ENCODE peak calls at places on chromosomes 13 and 19, in ten cellular contexts. One of them, this sample, is unnamed.

GRCh38 chr19:34678421-34678820 is 943 bp downstream of the ZNF302 start:
- DNase-seq in HCT116: no peak
- DNase-seq in AG10803: no peak
- DNase-seq in cardiac fibroblast: no peak
- DNase-seq in PC-3: no peak
- DNase-seq in HFF-Myc: no peak
- DNase-seq in heart left ventricle: no peak
- DNase-seq in epithelial cell of proximal tubule: no peak
- DNase-seq in fibroblast of the aortic adventitia: no peak
- DNase-seq in breast epithelium: no peak
- DNase-seq in this sample: no peak

GRCh38 chr19:45800009-45800553 is 7.4 kb upstream of the DMWD start:
- DNase-seq in HCT116: no peak
- DNase-seq in AG10803: peak
- DNase-seq in cardiac fibroblast: peak
- DNase-seq in PC-3: no peak
- DNase-seq in HFF-Myc: no peak
- DNase-seq in heart left ventricle: no peak
- DNase-seq in epithelial cell of proximal tubule: no peak
- DNase-seq in fibroblast of the aortic adventitia: peak
- DNase-seq in breast epithelium: no peak
- DNase-seq in this sample: no peak

GRCh38 chr19:4581381-4582111 is 22.1 kb upstream of the SEMA6B start:
- DNase-seq in HCT116: no peak
- DNase-seq in AG10803: no peak
- DNase-seq in cardiac fibroblast: no peak
- DNase-seq in PC-3: peak
- DNase-seq in HFF-Myc: no peak
- DNase-seq in heart left ventricle: no peak
- DNase-seq in epithelial cell of proximal tubule: no peak
- DNase-seq in fibroblast of the aortic adventitia: peak
- DNase-seq in breast epithelium: no peak
- DNase-seq in this sample: peak

GRCh38 chr13:92661406-92661805 is 565.2 kb upstream of the GPC6 start:
- DNase-seq in HCT116: no peak
- DNase-seq in AG10803: no peak
- DNase-seq in cardiac fibroblast: no peak
- DNase-seq in PC-3: no peak
- DNase-seq in HFF-Myc: no peak
- DNase-seq in heart left ventricle: no peak
- DNase-seq in epithelial cell of proximal tubule: no peak
- DNase-seq in fibroblast of the aortic adventitia: no peak
- DNase-seq in breast epithelium: no peak
- DNase-seq in this sample: no peak

GRCh38 chr19:3186377-3186688 is 603 bp downstream of the NCLN start:
- DNase-seq in HCT116: no peak
- DNase-seq in AG10803: no peak
- DNase-seq in cardiac fibroblast: no peak
- DNase-seq in PC-3: no peak
- DNase-seq in HFF-Myc: no peak
- DNase-seq in heart left ventricle: no peak
- DNase-seq in epithelial cell of proximal tubule: no peak
- DNase-seq in fibroblast of the aortic adventitia: no peak
- DNase-seq in breast epithelium: no peak
- DNase-seq in this sample: no peak

GRCh38 chr19:41860419-41861097 is 503 bp downstream of the RPS19 start:
- DNase-seq in HCT116: no peak
- DNase-seq in AG10803: peak
- DNase-seq in cardiac fibroblast: peak
- DNase-seq in PC-3: no peak
- DNase-seq in HFF-Myc: no peak
- DNase-seq in heart left ventricle: peak
- DNase-seq in epithelial cell of proximal tubule: no peak
- DNase-seq in fibroblast of the aortic adventitia: peak
- DNase-seq in breast epithelium: no peak
- DNase-seq in this sample: no peak

GRCh38 chr19:17289489-17289888 is 7.8 kb downstream of the ANKLE1 start:
- DNase-seq in HCT116: peak
- DNase-seq in AG10803: peak
- DNase-seq in cardiac fibroblast: peak
- DNase-seq in PC-3: peak
- DNase-seq in HFF-Myc: peak
- DNase-seq in heart left ventricle: peak
- DNase-seq in epithelial cell of proximal tubule: no peak
- DNase-seq in fibroblast of the aortic adventitia: peak
- DNase-seq in breast epithelium: no peak
- DNase-seq in this sample: peak

GRCh38 chr13:78326608-78327007 is 276.7 kb downstream of the POU4F1 start:
- DNase-seq in HCT116: no peak
- DNase-seq in AG10803: no peak
- DNase-seq in cardiac fibroblast: peak
- DNase-seq in PC-3: peak
- DNase-seq in HFF-Myc: no peak
- DNase-seq in heart left ventricle: no peak
- DNase-seq in epithelial cell of proximal tubule: no peak
- DNase-seq in fibroblast of the aortic adventitia: no peak
- DNase-seq in breast epithelium: no peak
- DNase-seq in this sample: peak

GRCh38 chr13:40533072-40533471 is 133.4 kb downstream of the FOXO1 start:
- DNase-seq in HCT116: no peak
- DNase-seq in AG10803: no peak
- DNase-seq in cardiac fibroblast: no peak
- DNase-seq in PC-3: no peak
- DNase-seq in HFF-Myc: no peak
- DNase-seq in heart left ventricle: no peak
- DNase-seq in epithelial cell of proximal tubule: no peak
- DNase-seq in fibroblast of the aortic adventitia: no peak
- DNase-seq in breast epithelium: no peak
- DNase-seq in this sample: no peak

GRCh38 chr13:39451860-39452301 is 151.1 kb downstream of the LHFPL6 start:
- DNase-seq in HCT116: no peak
- DNase-seq in AG10803: peak
- DNase-seq in cardiac fibroblast: peak
- DNase-seq in PC-3: no peak
- DNase-seq in HFF-Myc: no peak
- DNase-seq in heart left ventricle: peak
- DNase-seq in epithelial cell of proximal tubule: no peak
- DNase-seq in fibroblast of the aortic adventitia: peak
- DNase-seq in breast epithelium: no peak
- DNase-seq in this sample: no peak

GRCh38 chr19:11191273-11191755 is 6.0 kb downstream of the KANK2 start:
- DNase-seq in HCT116: no peak
- DNase-seq in AG10803: peak
- DNase-seq in cardiac fibroblast: peak
- DNase-seq in PC-3: peak
- DNase-seq in HFF-Myc: no peak
- DNase-seq in heart left ventricle: peak
- DNase-seq in epithelial cell of proximal tubule: no peak
- DNase-seq in fibroblast of the aortic adventitia: peak
- DNase-seq in breast epithelium: no peak
- DNase-seq in this sample: no peak

GRCh38 chr19:2703691-2704216 is 1.3 kb upstream of the GNG7 start:
- DNase-seq in HCT116: no peak
- DNase-seq in AG10803: no peak
- DNase-seq in cardiac fibroblast: no peak
- DNase-seq in PC-3: no peak
- DNase-seq in HFF-Myc: no peak
- DNase-seq in heart left ventricle: no peak
- DNase-seq in epithelial cell of proximal tubule: no peak
- DNase-seq in fibroblast of the aortic adventitia: no peak
- DNase-seq in breast epithelium: no peak
- DNase-seq in this sample: no peak

GRCh38 chr19:42322305-42322704 is 3.1 kb upstream of the MEGF8 start:
- DNase-seq in HCT116: no peak
- DNase-seq in AG10803: no peak
- DNase-seq in cardiac fibroblast: no peak
- DNase-seq in PC-3: no peak
- DNase-seq in HFF-Myc: no peak
- DNase-seq in heart left ventricle: no peak
- DNase-seq in epithelial cell of proximal tubule: no peak
- DNase-seq in fibroblast of the aortic adventitia: no peak
- DNase-seq in breast epithelium: no peak
- DNase-seq in this sample: no peak

GRCh38 chr19:51749979-51750378 is 1.7 kb downstream of the FPR1 start:
- DNase-seq in HCT116: no peak
- DNase-seq in AG10803: peak
- DNase-seq in cardiac fibroblast: peak
- DNase-seq in PC-3: peak
- DNase-seq in HFF-Myc: no peak
- DNase-seq in heart left ventricle: no peak
- DNase-seq in epithelial cell of proximal tubule: no peak
- DNase-seq in fibroblast of the aortic adventitia: no peak
- DNase-seq in breast epithelium: no peak
- DNase-seq in this sample: no peak

DNA sequence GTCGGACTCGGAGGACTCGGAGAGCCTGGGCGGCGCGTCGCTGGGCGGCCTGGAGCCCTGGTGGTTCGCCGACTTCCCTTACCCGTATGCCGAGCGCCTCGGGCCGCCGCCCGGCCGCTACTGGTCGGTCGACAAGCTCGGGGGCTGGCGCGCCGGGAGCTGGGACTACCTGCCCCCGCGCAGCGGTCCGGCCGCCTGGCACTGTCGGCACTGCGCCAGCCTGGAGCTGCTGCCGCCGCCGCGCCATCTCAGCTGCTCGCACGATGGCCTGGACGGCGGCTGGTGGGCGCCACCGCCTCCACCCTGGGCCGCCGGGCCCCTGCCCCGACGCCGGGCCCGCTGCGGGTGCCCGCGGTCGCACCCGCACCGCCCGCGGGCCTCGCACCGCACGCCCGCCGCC is 2.5 kb upstream of the GRWD1 start:
- DNase-seq in HCT116: no peak
- DNase-seq in AG10803: no peak
- DNase-seq in cardiac fibroblast: no peak
- DNase-seq in PC-3: no peak
- DNase-seq in HFF-Myc: no peak
- DNase-seq in heart left ventricle: no peak
- DNase-seq in epithelial cell of proximal tubule: no peak
- DNase-seq in fibroblast of the aortic adventitia: no peak
- DNase-seq in breast epithelium: no peak
- DNase-seq in this sample: peak
- H3K4me3 ChIP-seq in HCT116: no peak
- H3K4me3 ChIP-seq in AG10803: no peak
- H3K4me3 ChIP-seq in cardiac fibroblast: no peak
- H3K4me3 ChIP-seq in PC-3: no peak
- H3K4me3 ChIP-seq in HFF-Myc: no peak
- H3K4me3 ChIP-seq in heart left ventricle: peak
- H3K4me3 ChIP-seq in epithelial cell of proximal tubule: peak
- H3K4me3 ChIP-seq in fibroblast of the aortic adventitia: no peak
- H3K4me3 ChIP-seq in breast epithelium: no peak
- H3K4me3 ChIP-seq in this sample: no peak

DNA sequence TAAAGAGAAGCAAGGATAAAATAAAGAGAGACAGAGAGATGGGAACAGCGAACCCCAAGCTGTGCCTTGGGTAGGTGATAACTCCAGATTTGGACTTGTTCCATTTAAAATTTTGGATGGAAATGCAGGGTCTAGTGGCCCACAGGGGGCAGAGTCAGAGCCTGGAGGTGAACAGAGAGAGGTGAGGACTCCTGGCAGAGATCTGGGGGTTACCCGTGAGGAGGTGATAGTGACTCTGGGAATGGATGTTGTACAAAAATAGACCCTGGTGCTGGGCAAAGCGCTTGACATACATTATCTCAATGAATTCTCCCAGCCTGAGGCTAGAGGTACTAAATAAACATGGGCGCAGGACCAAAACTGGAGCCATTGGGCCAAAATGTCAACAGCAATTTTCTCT is 14.3 kb upstream of the DHRS12 start:
- DNase-seq in HCT116: no peak
- DNase-seq in AG10803: no peak
- DNase-seq in cardiac fibroblast: no peak
- DNase-seq in PC-3: no peak
- DNase-seq in HFF-Myc: no peak
- DNase-seq in heart left ventricle: peak
- DNase-seq in epithelial cell of proximal tubule: no peak
- DNase-seq in fibroblast of the aortic adventitia: no peak
- DNase-seq in breast epithelium: no peak
- DNase-seq in this sample: no peak
- TF ChIP-seq CTCF in HCT116: no peak
- TF ChIP-seq CTCF in AG10803: no peak
- TF ChIP-seq CTCF in cardiac fibroblast: no peak
- TF ChIP-seq CTCF in PC-3: no peak
- TF ChIP-seq CTCF in HFF-Myc: no peak
- TF ChIP-seq CTCF in heart left ventricle: no peak
- TF ChIP-seq CTCF in epithelial cell of proximal tubule: no peak
- TF ChIP-seq CTCF in fibroblast of the aortic adventitia: no peak
- TF ChIP-seq CTCF in breast epithelium: no peak
- TF ChIP-seq CTCF in this sample: no peak

DNA sequence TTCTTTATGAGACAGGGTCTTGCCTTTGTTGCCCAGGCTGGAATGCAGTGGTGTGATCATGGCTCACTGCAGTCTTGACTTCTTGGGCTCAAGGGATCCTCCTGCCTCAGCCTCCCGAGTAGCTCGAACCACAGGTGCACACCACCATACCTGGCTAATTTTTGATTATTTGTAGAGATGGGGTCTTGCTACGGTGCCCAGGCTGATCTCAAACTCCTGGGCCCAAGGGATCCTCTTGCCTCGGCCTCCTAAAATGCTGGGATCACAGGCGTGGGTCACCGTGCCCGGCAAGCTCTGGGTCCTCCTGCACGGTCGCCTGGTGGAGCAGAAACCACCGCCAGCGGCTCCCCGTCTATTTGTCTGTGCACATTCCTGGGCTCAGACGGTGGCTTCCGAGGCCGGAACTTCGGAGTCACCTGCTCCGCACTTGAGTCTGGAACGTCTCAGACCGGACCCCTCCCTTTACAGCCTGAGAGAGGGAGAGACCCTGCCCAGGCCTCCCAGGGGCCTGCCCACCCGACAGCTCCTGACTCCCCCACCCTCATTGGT is 22.2 kb downstream of the EFNA2 start:
- DNase-seq in HCT116: no peak
- DNase-seq in AG10803: no peak
- DNase-seq in cardiac fibroblast: no peak
- DNase-seq in PC-3: no peak
- DNase-seq in HFF-Myc: no peak
- DNase-seq in heart left ventricle: no peak
- DNase-seq in epithelial cell of proximal tubule: no peak
- DNase-seq in fibroblast of the aortic adventitia: no peak
- DNase-seq in breast epithelium: no peak
- DNase-seq in this sample: no peak
- H3K4me3 ChIP-seq in HCT116: no peak
- H3K4me3 ChIP-seq in AG10803: no peak
- H3K4me3 ChIP-seq in cardiac fibroblast: no peak
- H3K4me3 ChIP-seq in PC-3: no peak
- H3K4me3 ChIP-seq in HFF-Myc: no peak
- H3K4me3 ChIP-seq in heart left ventricle: no peak
- H3K4me3 ChIP-seq in epithelial cell of proximal tubule: no peak
- H3K4me3 ChIP-seq in fibroblast of the aortic adventitia: no peak
- H3K4me3 ChIP-seq in breast epithelium: no peak
- H3K4me3 ChIP-seq in this sample: no peak

DNA sequence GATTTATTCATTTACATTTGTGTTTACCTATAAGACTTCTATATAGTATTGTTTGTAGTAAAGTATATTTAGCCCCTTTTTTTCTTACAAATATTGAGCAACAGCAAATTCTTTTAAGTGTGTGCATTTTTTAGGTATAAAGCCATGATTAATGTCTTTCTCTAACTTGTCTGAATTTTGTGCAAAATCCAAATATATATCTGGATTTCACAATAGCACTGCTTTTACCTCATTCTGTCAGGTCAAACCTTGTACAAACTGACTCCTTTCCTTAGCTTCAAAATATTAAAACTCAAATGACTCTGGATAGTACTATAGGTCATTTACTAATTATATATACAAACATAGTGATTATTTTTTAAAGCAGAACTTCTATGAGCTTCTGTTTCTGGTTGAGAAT is 563.0 kb upstream of the SPRY2 start:
- DNase-seq in HCT116: no peak
- DNase-seq in AG10803: no peak
- DNase-seq in cardiac fibroblast: peak
- DNase-seq in PC-3: no peak
- DNase-seq in HFF-Myc: no peak
- DNase-seq in heart left ventricle: no peak
- DNase-seq in epithelial cell of proximal tubule: no peak
- DNase-seq in fibroblast of the aortic adventitia: peak
- DNase-seq in breast epithelium: no peak
- DNase-seq in this sample: no peak
- TF ChIP-seq CTCF in HCT116: no peak
- TF ChIP-seq CTCF in AG10803: no peak
- TF ChIP-seq CTCF in cardiac fibroblast: no peak
- TF ChIP-seq CTCF in PC-3: no peak
- TF ChIP-seq CTCF in HFF-Myc: no peak
- TF ChIP-seq CTCF in heart left ventricle: no peak
- TF ChIP-seq CTCF in epithelial cell of proximal tubule: no peak
- TF ChIP-seq CTCF in fibroblast of the aortic adventitia: no peak
- TF ChIP-seq CTCF in breast epithelium: no peak
- TF ChIP-seq CTCF in this sample: no peak

This sample was measured in epithelial cell of esophagus.